ENCODE peak calls at places on chromosome 16, in seven cellular contexts. G is brain microvascular endothelial cell, Q is thoracic aorta, P is heart left ventricle, E is foreskin keratinocyte, O is hepatocyte, T is mesendoderm. X is an unnamed sample. For H3K27me3, the result is how much of the 10 kb centered on the place peaks cover.

GRCh38 chr16:24419709-24420108 is 119.7 kb upstream of the RBBP6 start:
- DNase-seq in Q (no peak), O (no peak), E (no peak), P (no peak), T (peak), G (no peak), X (no peak)

GRCh38 chr16:81626181-81626674 is 152.9 kb upstream of the PLCG2 start:
- DNase-seq in O (no peak), P (no peak), E (peak), G (no peak), T (no peak), Q (no peak), X (no peak)

GRCh38 chr16:85028638-85029412 is 1.2 kb downstream of the KIAA0513 start:
- DNase-seq in G (no peak), E (peak), P (peak), Q (no peak), T (no peak), O (peak), X (no peak)

GRCh38 chr16:24534634-24535033 is 4.7 kb upstream of the RBBP6 start:
- DNase-seq in P (no peak), G (no peak), T (no peak), O (no peak), E (no peak), Q (no peak), X (no peak)

GRCh38 chr16:30112197-30113030 is 923 bp downstream of the GDPD3 start:
- DNase-seq in E (no peak), Q (no peak), O (peak), P (peak), G (peak), T (peak), X (no peak)

GRCh38 chr16:84446086-84446485 is 58.4 kb downstream of the MEAK7 start:
- DNase-seq in G (no peak), O (no peak), T (peak), P (no peak), Q (no peak), E (no peak), X (no peak)

GRCh38 chr16:50308237-50308965 is 42.0 kb downstream of the ADCY7 start:
- DNase-seq in G (no peak), E (no peak), O (no peak), P (no peak), T (no peak), Q (no peak), X (no peak)

GRCh38 chr16:12518238-12519004 is 285.3 kb downstream of the CPPED1 start:
- DNase-seq in Q (no peak), O (no peak), P (peak), T (peak), E (no peak), G (no peak), X (no peak)

DNA sequence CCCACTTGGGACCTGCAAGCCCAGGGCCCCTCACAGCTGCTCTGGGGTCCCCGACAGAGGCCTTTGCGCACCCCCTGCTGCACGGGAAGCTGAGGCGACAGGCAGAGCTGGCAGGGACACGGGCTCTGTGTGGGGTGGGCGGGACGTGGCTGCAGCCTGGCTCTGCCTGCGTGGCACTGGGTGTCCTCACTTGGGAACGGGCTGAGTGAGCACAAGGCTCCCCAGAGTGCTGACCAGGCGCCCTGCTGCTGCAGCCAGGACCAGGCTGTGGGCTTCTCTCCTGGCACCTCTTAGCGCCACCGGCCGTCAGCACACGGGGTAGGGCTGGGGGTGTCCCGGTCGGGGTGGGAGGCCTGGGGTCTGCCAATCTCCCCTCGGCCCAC is 6.6 kb downstream of the C1QTNF8 start:
- DNase-seq in T (no peak), O (no peak), Q (no peak), E (no peak), G (no peak), P (peak), X (no peak)
- H3K27me3 ChIP-seq in T (under half), O (under half), Q (under half), E (under half), G (under half), P (under half), X (under half)

GRCh38 chr16:2276501-2277195 is 8.7 kb upstream of the RNPS1 start:
- DNase-seq in P (no peak), Q (no peak), E (no peak), G (no peak), O (no peak), T (no peak), X (no peak)
- H3K27me3 ChIP-seq in P (under half), Q (under half), E (under half), G (under half), O (under half), T (under half), X (under half)

GRCh38 chr16:67650023-67650422 is 5.1 kb downstream of the CARMIL2 start:
- DNase-seq in T (no peak), G (no peak), E (no peak), P (no peak), O (no peak), Q (no peak), X (no peak)

GRCh38 chr16:67649494-67649931 is 4.6 kb downstream of the CARMIL2 start:
- DNase-seq in Q (no peak), E (no peak), G (no peak), T (peak), P (no peak), O (no peak), X (no peak)

GRCh38 chr16:67651847-67652246 is 6.9 kb downstream of the CARMIL2 start:
- DNase-seq in Q (no peak), G (no peak), P (no peak), T (no peak), E (no peak), O (no peak), X (no peak)

GRCh38 chr16:67652578-67653130 is 7.4 kb downstream of the ACD start:
- DNase-seq in O (peak), G (no peak), Q (no peak), E (no peak), P (no peak), T (peak), X (no peak)

DNA sequence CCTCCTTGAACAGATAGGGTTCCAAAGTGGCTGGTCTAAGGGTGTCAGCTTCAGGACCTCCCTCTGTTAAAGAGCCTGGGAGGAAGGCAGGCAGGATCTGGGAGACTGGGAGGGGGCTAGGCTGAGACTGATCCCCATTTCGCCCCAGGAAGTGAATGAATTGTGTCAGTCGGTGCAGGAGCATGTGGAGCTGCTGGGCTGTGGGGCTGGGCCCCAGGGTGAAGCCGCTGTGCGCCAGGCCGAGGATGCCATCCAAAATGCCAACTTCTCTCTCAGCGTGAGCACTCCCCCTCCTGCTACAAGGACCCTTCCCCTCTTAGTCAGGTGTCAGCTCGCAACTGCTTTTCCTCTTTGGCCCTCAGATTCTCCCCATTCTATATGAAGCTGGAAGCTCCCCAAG is 6.1 kb downstream of the CARMIL2 start:
- DNase-seq in G (no peak), P (no peak), Q (no peak), E (no peak), O (no peak), T (no peak), X (no peak)
- H3K27me3 ChIP-seq in G (under half), P (half or more), Q (under half), E (half or more), O (under half), T (under half), X (half or more)

DNA sequence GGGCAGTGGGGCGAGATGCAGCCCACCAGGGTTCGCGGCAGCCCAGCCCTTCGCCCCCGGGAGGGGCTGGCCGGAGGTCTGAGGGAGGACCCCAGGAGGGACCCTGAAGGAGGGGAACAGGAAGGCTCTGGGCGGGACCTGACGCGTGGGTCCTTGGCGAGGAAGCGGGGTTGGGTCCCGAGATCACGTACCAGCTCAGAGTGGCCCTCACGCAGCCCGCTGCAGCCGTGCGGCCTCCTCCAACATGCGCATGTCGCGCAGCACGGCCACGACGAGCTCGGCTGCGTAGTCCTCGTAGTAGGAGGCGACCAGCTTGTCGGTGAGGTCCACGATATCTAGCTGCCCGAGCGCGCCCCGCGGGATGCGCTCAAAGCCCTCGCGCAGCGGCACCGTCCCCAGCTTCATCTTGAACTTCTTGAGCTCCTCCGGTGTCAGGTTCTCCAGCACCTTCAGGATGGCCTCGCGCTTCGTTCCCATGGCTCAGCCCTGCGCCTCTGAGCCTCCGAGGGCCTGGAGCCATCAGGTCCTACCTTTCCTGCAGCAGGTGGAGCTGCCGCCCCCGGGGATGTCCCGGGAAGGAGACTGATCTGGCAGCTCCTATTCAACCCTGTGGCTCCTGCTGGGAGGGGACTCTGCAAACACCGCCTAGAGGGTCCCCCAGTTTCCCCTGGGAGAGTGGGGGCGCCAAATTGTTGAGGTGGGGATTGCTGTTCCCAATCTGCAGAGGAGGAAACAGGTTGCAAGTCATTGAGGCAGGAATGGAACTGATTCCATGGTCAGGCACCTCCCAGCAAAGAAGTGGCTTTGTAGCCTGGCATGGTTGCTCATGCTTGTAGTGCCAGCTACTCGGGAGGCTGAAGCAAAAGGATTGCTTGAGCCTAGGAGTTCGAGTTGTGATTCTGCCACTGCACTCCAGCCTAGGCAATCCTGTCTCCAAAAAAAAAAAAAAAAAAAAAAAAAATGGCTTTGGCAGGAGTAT is at the start of gene PYDC1:
- DNase-seq in P (no peak), O (no peak), Q (no peak), G (no peak), E (no peak), T (peak), X (no peak)
- H3K27me3 ChIP-seq in P (under half), O (half or more), Q (under half), G (under half), E (half or more), T (under half), X (half or more)

DNA sequence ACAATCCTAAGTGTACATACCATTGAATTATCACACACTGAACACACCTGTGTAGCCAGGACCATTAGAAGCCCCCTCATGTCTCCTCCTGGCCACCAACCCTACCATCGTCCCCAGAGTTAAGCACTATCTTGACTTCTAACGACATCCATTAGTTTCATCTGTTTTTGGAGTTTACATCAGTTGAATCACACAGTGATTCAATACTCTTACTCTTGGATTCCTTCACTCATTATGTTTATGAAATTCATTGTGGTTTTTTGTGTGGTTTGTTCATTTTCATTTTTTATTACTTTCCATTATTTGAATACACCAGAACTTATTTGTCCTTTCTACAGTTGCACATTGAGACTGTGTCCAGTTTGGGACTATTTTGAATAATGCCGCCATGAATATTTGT is 13.6 kb downstream of the DRC7 start:
- DNase-seq in P (no peak), Q (no peak), T (no peak), G (no peak), E (no peak), O (no peak), X (no peak)
- H3K27me3 ChIP-seq in P (under half), Q (under half), T (under half), G (under half), E (under half), O (under half), X (under half)

GRCh38 chr16:8583712-8584111 is 6.6 kb downstream of the TMEM114 start:
- DNase-seq in P (no peak), Q (no peak), T (peak), G (no peak), E (no peak), O (no peak), X (no peak)
- H3K27me3 ChIP-seq in P (under half), Q (under half), T (under half), G (under half), E (under half), O (under half), X (under half)

GRCh38 chr16:87658564-87659225 is 56.4 kb downstream of the JPH3 start:
- DNase-seq in O (peak), T (no peak), E (no peak), G (no peak), P (no peak), Q (no peak), X (no peak)

GRCh38 chr16:87661561-87661960 is 59.3 kb downstream of the JPH3 start:
- DNase-seq in O (peak), T (peak), Q (no peak), P (peak), E (peak), G (peak), X (no peak)

GRCh38 chr16:87654826-87655225 is 52.5 kb downstream of the JPH3 start:
- DNase-seq in T (no peak), O (no peak), G (no peak), P (no peak), Q (no peak), E (no peak), X (no peak)

GRCh38 chr16:87653234-87653633 is 50.9 kb downstream of the JPH3 start:
- DNase-seq in E (no peak), G (no peak), P (no peak), Q (no peak), T (peak), O (peak), X (no peak)

GRCh38 chr16:87657621-87658192 is 55.4 kb downstream of the JPH3 start:
- DNase-seq in O (no peak), G (no peak), E (peak), Q (no peak), P (no peak), T (peak), X (no peak)
- H3K27me3 ChIP-seq in O (under half), G (under half), E (under half), Q (under half), P (under half), T (under half), X (under half)

DNA sequence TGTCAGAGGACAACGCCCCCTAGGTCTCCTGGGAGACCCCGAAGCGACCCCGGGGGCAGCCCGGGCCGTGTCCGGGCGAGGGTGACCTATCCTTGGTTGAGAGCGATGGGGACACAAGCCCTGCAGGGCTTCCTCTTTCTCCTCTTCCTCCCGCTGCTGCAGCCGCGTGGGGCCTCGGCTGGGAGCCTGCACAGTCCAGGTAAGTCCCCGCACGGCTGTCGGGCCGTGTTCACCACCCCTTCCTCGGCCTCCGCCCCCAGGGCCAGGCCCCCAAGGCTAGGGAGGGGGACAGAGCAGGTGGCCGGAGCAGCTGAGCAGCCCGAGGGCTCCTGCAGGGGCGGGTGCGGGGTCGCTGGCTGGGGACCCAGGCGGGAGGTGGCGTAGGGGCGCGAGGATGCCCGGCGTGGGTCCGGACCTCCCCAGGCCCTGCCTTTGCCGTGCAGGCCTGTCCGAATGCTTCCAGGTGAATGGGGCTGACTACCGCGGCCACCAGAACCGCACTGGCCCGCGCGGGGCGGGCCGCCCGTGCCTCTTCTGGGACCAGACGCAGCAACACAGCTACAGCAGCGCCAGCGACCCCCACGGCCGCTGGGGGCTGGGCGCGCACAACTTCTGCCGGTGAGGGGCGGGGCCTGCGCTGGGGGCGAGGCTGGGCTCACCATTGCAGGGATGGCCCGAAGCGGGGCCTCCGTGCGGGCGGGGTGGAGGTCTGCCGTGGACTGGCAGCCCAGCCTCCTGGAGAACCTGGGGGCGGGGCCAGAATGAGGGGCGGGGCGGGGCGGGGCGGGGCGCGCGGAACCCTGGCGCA is 545 bp downstream of the KREMEN2 start:
- DNase-seq in T (peak), E (peak), O (peak), Q (no peak), P (no peak), G (no peak), X (no peak)
- H3K27me3 ChIP-seq in T (under half), E (under half), O (under half), Q (under half), P (half or more), G (half or more), X (half or more)

GRCh38 chr16:88678224-88678979 is 7.9 kb downstream of the SNAI3 start:
- DNase-seq in G (no peak), Q (no peak), O (no peak), P (no peak), T (no peak), E (no peak), X (no peak)

GRCh38 chr16:88677721-88678120 is 8.6 kb downstream of the SNAI3 start:
- DNase-seq in Q (no peak), E (no peak), G (no peak), P (no peak), T (no peak), O (no peak), X (no peak)

GRCh38 chr16:88680554-88681083 is 5.7 kb downstream of the SNAI3 start:
- DNase-seq in Q (no peak), O (no peak), T (no peak), G (no peak), E (no peak), P (no peak), X (no peak)

GRCh38 chr16:88681709-88682451 is 4.4 kb downstream of the SNAI3 start:
- DNase-seq in Q (no peak), O (no peak), E (no peak), P (peak), T (no peak), G (no peak), X (no peak)

GRCh38 chr16:88681084-88681680 is 5.1 kb downstream of the SNAI3 start:
- DNase-seq in T (peak), P (no peak), G (no peak), Q (no peak), E (no peak), O (no peak), X (no peak)
- H3K27me3 ChIP-seq in T (under half), P (under half), G (under half), Q (under half), E (half or more), O (under half), X (under half)

GRCh38 chr16:79294568-79294967 is 306.0 kb downstream of the MAF start:
- DNase-seq in P (no peak), O (peak), T (no peak), Q (no peak), G (no peak), E (no peak), X (no peak)

GRCh38 chr16:79295746-79296145 is 304.8 kb downstream of the MAF start:
- DNase-seq in O (no peak), P (no peak), E (no peak), G (no peak), Q (no peak), T (no peak), X (no peak)

GRCh38 chr16:79297297-79297696 is 303.2 kb downstream of the MAF start:
- DNase-seq in E (no peak), G (no peak), O (no peak), T (no peak), P (no peak), Q (no peak), X (no peak)

GRCh38 chr16:79297805-79298204 is 302.7 kb downstream of the MAF start:
- DNase-seq in Q (no peak), E (no peak), T (no peak), P (no peak), G (no peak), O (no peak), X (no peak)

GRCh38 chr16:79296491-79296890 is 304.0 kb downstream of the MAF start:
- DNase-seq in T (no peak), E (no peak), Q (no peak), P (no peak), G (no peak), O (no peak), X (no peak)
- H3K27me3 ChIP-seq in T (under half), E (under half), Q (under half), P (under half), G (under half), O (under half), X (under half)